ENCODE peak calls at places on chromosome 7, in eight cellular contexts. K is fibroblast of villous mesenchyme; L is endothelial cell; U is K562; Y is T-helper 2 cell; W is stimulated activated CD4-positive, alpha-beta T cell treated with anti-CD3 and anti-CD28 coated beads, TNF-alpha, amount 100 ng/mL, for 24 hours; R is RCC 7860; P is left colon. T is an unnamed sample.

GRCh38 chr7:151748733-151749132 is 128.2 kb downstream of the PRKAG2 start:
- DNase-seq in K (no peak), L (no peak), U (no peak), Y (no peak), W (no peak), R (no peak), P (no peak), T (no peak)

GRCh38 chr7:128022631-128023532 is 8.4 kb downstream of the LRRC4 start:
- DNase-seq in K (peak), L (no peak), U (no peak), Y (no peak), W (no peak), R (no peak), P (no peak), T (no peak)

GRCh38 chr7:124072603-124073324 is 39.9 kb upstream of the TMEM229A start:
- DNase-seq in K (peak), L (no peak), U (no peak), Y (no peak), W (no peak), R (peak), P (no peak), T (no peak)

GRCh38 chr7:2049782-2050510 is 182.8 kb downstream of the MAD1L1 start:
- DNase-seq in K (no peak), L (no peak), U (no peak), Y (peak), W (no peak), R (no peak), P (no peak), T (no peak)

GRCh38 chr7:150375662-150376521 is 3.2 kb upstream of the ZNF775 start:
- DNase-seq in K (no peak), L (no peak), U (no peak), Y (no peak), W (peak), R (no peak), P (peak), T (no peak)

GRCh38 chr7:146216371-146217041 is 99.9 kb downstream of the CNTNAP2 start:
- DNase-seq in K (no peak), L (no peak), U (no peak), Y (no peak), W (no peak), R (no peak), P (no peak), T (no peak)

GRCh38 chr7:105673367-105674188 is 92.3 kb upstream of the EFCAB10 start:
- DNase-seq in K (no peak), L (no peak), U (no peak), Y (no peak), W (no peak), R (no peak), P (peak), T (peak)

GRCh38 chr7:105097619-105098018 is 83.6 kb downstream of the KMT2E start:
- DNase-seq in K (peak), L (no peak), U (no peak), Y (no peak), W (no peak), R (no peak), P (no peak), T (peak)

GRCh38 chr7:11754933-11755332 is 77.1 kb downstream of the THSD7A start:
- DNase-seq in K (no peak), L (no peak), U (no peak), Y (no peak), W (no peak), R (no peak), P (no peak), T (no peak)

GRCh38 chr7:123120286-123120685 is 79.5 kb downstream of the SLC13A1 start:
- DNase-seq in K (peak), L (no peak), U (no peak), Y (no peak), W (no peak), R (peak), P (no peak), T (no peak)

T was measured in NCI-H2171 treated with DMSO at 0.1 percent for 48 hours.